ENCODE peak calls at places on chromosomes 16 and 17, in nine cellular contexts. Q, F, M, C, H, L, A, U and T are unnamed samples.
A peak's percentile ranks its signal among the peaks of the same experiment; 100 is the strongest.

GRCh38 chr16:20253825-20254224 is 73.5 kb downstream of the GP2 start:
- DNase-seq in Q (no peak), F (no peak), M (no peak), C (no peak), H (no peak), L (no peak), A (no peak), U (no peak), T (no peak)

GRCh38 chr17:17750881-17751280 is 69.6 kb downstream of the RAI1 start:
- DNase-seq in Q (no peak), F (no peak), M (no peak), C (peak; percentile 30), H (no peak), L (no peak), A (peak; percentile 36), U (peak; percentile 32), T (no peak)

GRCh38 chr17:78970834-78971763 is 8.6 kb downstream of the LGALS3BP start:
- DNase-seq in Q (peak; percentile 84), F (peak; percentile 89), M (peak; percentile 88), C (peak; percentile 62), H (peak; percentile 85), L (peak; percentile 64), A (peak; percentile 87), U (no peak), T (peak; percentile 91)

GRCh38 chr17:59425085-59425901 is 93.8 kb downstream of the YPEL2 start:
- DNase-seq in Q (peak; percentile 62), F (peak; percentile 64), M (peak; percentile 54), C (no peak), H (peak; percentile 41), L (peak; percentile 63), A (no peak), U (no peak), T (no peak)

GRCh38 chr16:75038036-75038959 is 39.5 kb downstream of the ZNRF1 start:
- DNase-seq in Q (no peak), F (no peak), M (no peak), C (no peak), H (no peak), L (peak; percentile 74), A (no peak), U (no peak), T (no peak)

GRCh38 chr17:50414808-50415207 is 11.2 kb upstream of the ACSF2 start:
- DNase-seq in Q (no peak), F (no peak), M (no peak), C (no peak), H (no peak), L (peak; percentile 25), A (no peak), U (no peak), T (no peak)

GRCh38 chr17:69179227-69179952 is 37.7 kb upstream of the ABCA6 start:
- DNase-seq in Q (no peak), F (peak; percentile 11), M (no peak), C (no peak), H (no peak), L (peak; percentile 52), A (no peak), U (no peak), T (no peak)

GRCh38 chr17:28228109-28228840 is 90.7 kb upstream of the TMEM97 start:
- DNase-seq in Q (no peak), F (no peak), M (peak; percentile 47), C (no peak), H (no peak), L (no peak), A (no peak), U (no peak), T (no peak)

GRCh38 chr17:8789743-8790142 is 9.4 kb downstream of the MFSD6L start:
- DNase-seq in Q (no peak), F (no peak), M (no peak), C (no peak), H (no peak), L (no peak), A (no peak), U (no peak), T (no peak)

GRCh38 chr17:2366747-2367494 is 29.6 kb downstream of the SGSM2 start:
- DNase-seq in Q (no peak), F (no peak), M (no peak), C (no peak), H (no peak), L (no peak), A (no peak), U (no peak), T (peak; percentile 84)

GRCh38 chr17:8151120-8151640 is 1.0 kb downstream of the PER1 start:
- DNase-seq in Q (peak; percentile 97), F (peak; percentile 93), M (peak; percentile 94), C (peak; percentile 87), H (peak; percentile 93), L (peak; percentile 92), A (peak; percentile 87), U (no peak), T (peak; percentile 89)

GRCh38 chr17:10197721-10198508 is 491 bp downstream of the GAS7 start:
- DNase-seq in Q (peak; percentile 24), F (peak; percentile 44), M (peak; percentile 55), C (no peak), H (peak; percentile 20), L (no peak), A (no peak), U (no peak), T (no peak)

DNA sequence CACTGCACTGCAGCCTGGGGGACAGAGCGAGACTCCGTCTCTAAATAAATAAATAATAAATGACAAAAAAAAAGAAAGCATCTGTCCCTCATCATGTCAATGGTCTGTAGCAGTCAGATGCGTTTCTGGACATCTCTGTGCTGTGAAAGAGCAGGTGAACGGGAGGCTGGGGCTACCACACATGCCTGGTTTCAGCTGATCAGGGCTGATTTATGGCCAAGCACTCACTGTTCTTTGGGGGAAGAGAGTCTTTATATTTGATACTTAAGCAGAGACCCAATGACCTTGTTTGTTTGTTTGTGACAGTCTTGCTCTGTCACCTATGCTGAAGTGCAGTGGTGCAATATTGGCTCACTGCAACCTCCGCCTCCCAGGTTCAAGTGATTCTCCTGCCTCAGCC is 17.5 kb downstream of the KIAA0513 start:
- DNase-seq in Q (no peak), F (no peak), M (no peak), C (no peak), H (no peak), L (no peak), A (no peak), U (no peak), T (no peak)
- TF ChIP-seq CTCF in Q (no peak), F (no peak), M (no peak), C (no peak), H (no peak), L (no peak), A (no peak), U (no peak), T (no peak)

DNA sequence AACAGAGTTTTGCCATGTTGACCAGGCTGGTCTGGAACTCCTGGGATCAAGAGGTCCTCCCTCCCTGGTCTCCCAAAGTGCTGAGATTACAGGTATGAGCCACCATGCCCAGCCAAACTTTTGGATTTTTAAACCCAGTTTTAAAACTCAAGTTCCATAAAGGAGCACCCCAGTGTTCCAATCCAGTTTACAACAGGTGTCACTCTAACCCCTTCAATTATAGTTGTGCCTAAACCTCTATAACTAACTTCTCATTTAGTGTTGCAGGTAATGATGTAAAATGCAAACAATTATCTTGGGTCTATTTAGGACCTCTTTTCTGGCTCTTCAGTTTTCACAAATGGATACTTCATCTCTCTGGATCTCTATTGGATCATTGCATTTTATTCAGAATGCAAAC is 7.8 kb upstream of the ADAP2 start:
- DNase-seq in Q (no peak), F (no peak), M (no peak), C (no peak), H (no peak), L (no peak), A (no peak), U (no peak), T (no peak)
- H3K36me3 ChIP-seq in Q (no peaks in the 10 kb centered on the region), F (no peaks in the 10 kb centered on the region), M (no peaks in the 10 kb centered on the region), C (no peaks in the 10 kb centered on the region), H (no peaks in the 10 kb centered on the region), L (no peaks in the 10 kb centered on the region), A (no peaks in the 10 kb centered on the region), U (no peaks in the 10 kb centered on the region), T (no peaks in the 10 kb centered on the region)

GRCh38 chr16:73890524-73891500 is 405.8 kb upstream of the PSMD7 start:
- DNase-seq in Q (no peak), F (peak; percentile 55), M (peak; percentile 45), C (no peak), H (no peak), L (peak; percentile 1), A (no peak), U (no peak), T (peak; percentile 22)

GRCh38 chr16:73887895-73888294 is 408.7 kb upstream of the PSMD7 start:
- DNase-seq in Q (no peak), F (no peak), M (no peak), C (no peak), H (no peak), L (no peak), A (no peak), U (no peak), T (no peak)

GRCh38 chr16:73885319-73885718 is 411.3 kb upstream of the PSMD7 start:
- DNase-seq in Q (no peak), F (no peak), M (no peak), C (no peak), H (no peak), L (no peak), A (no peak), U (no peak), T (no peak)

GRCh38 chr16:73886378-73886777 is 410.2 kb upstream of the PSMD7 start:
- DNase-seq in Q (no peak), F (no peak), M (no peak), C (no peak), H (no peak), L (no peak), A (no peak), U (no peak), T (no peak)

GRCh38 chr16:73888840-73889577 is 407.6 kb upstream of the PSMD7 start:
- DNase-seq in Q (no peak), F (no peak), M (peak; percentile 32), C (no peak), H (no peak), L (no peak), A (no peak), U (no peak), T (no peak)
- H3K27ac ChIP-seq in Q (peak overlapping the region; percentile 48), F (no peak overlapping the region), M (no peak overlapping the region), C (no peak overlapping the region), H (peak overlapping the region; percentile 52), L (no peak overlapping the region), A (no peak overlapping the region), U (no peak overlapping the region), T (no peak overlapping the region)

DNA sequence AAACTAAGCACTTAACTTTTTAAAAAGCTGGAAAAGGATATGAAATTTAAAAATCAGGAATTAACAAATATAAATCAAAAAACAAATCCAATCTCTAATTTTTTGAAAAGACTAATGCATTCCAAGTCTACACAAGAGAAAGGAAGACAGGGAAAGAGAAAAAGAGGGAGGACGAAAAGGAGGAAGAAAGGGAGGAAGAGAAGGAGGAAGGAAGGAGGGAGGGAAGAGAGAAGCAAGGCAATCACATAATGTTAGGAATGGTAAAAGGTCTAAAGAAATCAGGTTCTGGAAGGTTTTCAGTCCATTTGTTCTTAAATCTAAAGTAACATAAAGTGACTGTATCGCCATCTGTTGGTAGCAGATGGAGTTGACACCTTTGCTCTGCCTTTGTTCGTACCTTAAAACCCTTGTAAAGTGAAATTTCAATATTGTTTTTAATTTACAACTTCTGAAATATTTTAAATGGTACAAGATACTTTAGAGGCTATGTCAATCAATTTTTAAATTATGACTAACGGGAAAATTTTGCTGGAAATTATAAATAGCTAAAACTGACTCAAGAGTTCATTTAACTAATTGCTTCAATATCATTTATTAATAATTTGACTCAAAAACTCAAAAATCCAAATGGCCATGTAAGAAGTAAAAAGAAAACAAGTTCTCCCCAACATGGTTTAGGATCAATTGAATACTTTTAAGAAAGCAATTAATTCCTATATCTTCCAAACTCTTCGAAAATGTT is 20.4 kb upstream of the CDYL2 start:
- DNase-seq in Q (no peak), F (peak; percentile 72), M (peak; percentile 56), C (no peak), H (no peak), L (peak; percentile 66), A (peak; percentile 29), U (no peak), T (no peak)
- TF ChIP-seq CTCF in Q (peak; percentile 71), F (peak; percentile 77), M (peak; percentile 77), C (peak; percentile 92), H (peak; percentile 80), L (peak; percentile 78), A (peak; percentile 73), U (peak; percentile 75), T (peak; percentile 40)